ENCODE peak calls at places on chromosomes 16 and 17, in eight cellular contexts. One of them, this sample, is unnamed.

GRCh38 chr16:77780378-77780837 is 8.0 kb upstream of the VAT1L start:
- DNase-seq in stimulated activated CD4-positive, alpha-beta T cell treated with anti-CD3 and anti-CD28 coated beads, Interleukin-1b, Interleukin-23, amount 100 ng/mL, for 24 hours: no peak
- DNase-seq in IMR-90: peak
- DNase-seq in T-helper 2 cell: no peak
- DNase-seq in HCEC 1CT: peak
- DNase-seq in HuH-7.5: no peak
- DNase-seq in activated CD4-positive, alpha-beta memory T cell treated with anti-CD3 and anti-CD28 coated beads, Interleukin-2, amount 10 ng/mL, durations not matched to agents 7 days and 5 days: no peak
- DNase-seq in AG08395: peak
- DNase-seq in this sample: no peak

GRCh38 chr16:28829747-28830146 is 6.9 kb downstream of the ATXN2L start:
- DNase-seq in AG08395: no peak
- DNase-seq in HuH-7.5: no peak
- DNase-seq in IMR-90: no peak
- DNase-seq in stimulated activated CD4-positive, alpha-beta T cell treated with anti-CD3 and anti-CD28 coated beads, Interleukin-1b, Interleukin-23, amount 100 ng/mL, for 24 hours: no peak
- DNase-seq in T-helper 2 cell: no peak
- DNase-seq in HCEC 1CT: no peak
- DNase-seq in activated CD4-positive, alpha-beta memory T cell treated with anti-CD3 and anti-CD28 coated beads, Interleukin-2, amount 10 ng/mL, durations not matched to agents 7 days and 5 days: no peak
- DNase-seq in this sample: no peak

GRCh38 chr16:72191551-72191950 is 19.6 kb upstream of the PMFBP1 start:
- DNase-seq in HuH-7.5: no peak
- DNase-seq in AG08395: no peak
- DNase-seq in stimulated activated CD4-positive, alpha-beta T cell treated with anti-CD3 and anti-CD28 coated beads, Interleukin-1b, Interleukin-23, amount 100 ng/mL, for 24 hours: no peak
- DNase-seq in IMR-90: no peak
- DNase-seq in activated CD4-positive, alpha-beta memory T cell treated with anti-CD3 and anti-CD28 coated beads, Interleukin-2, amount 10 ng/mL, durations not matched to agents 7 days and 5 days: no peak
- DNase-seq in T-helper 2 cell: no peak
- DNase-seq in HCEC 1CT: no peak
- DNase-seq in this sample: no peak

GRCh38 chr16:76653390-76654026 is 376.3 kb downstream of the CNTNAP4 start:
- DNase-seq in AG08395: no peak
- DNase-seq in stimulated activated CD4-positive, alpha-beta T cell treated with anti-CD3 and anti-CD28 coated beads, Interleukin-1b, Interleukin-23, amount 100 ng/mL, for 24 hours: no peak
- DNase-seq in IMR-90: peak
- DNase-seq in HuH-7.5: no peak
- DNase-seq in activated CD4-positive, alpha-beta memory T cell treated with anti-CD3 and anti-CD28 coated beads, Interleukin-2, amount 10 ng/mL, durations not matched to agents 7 days and 5 days: no peak
- DNase-seq in HCEC 1CT: no peak
- DNase-seq in T-helper 2 cell: no peak
- DNase-seq in this sample: peak

GRCh38 chr16:78242231-78242630 is 142.8 kb downstream of the WWOX start:
- DNase-seq in activated CD4-positive, alpha-beta memory T cell treated with anti-CD3 and anti-CD28 coated beads, Interleukin-2, amount 10 ng/mL, durations not matched to agents 7 days and 5 days: no peak
- DNase-seq in stimulated activated CD4-positive, alpha-beta T cell treated with anti-CD3 and anti-CD28 coated beads, Interleukin-1b, Interleukin-23, amount 100 ng/mL, for 24 hours: no peak
- DNase-seq in IMR-90: no peak
- DNase-seq in T-helper 2 cell: no peak
- DNase-seq in HCEC 1CT: no peak
- DNase-seq in AG08395: no peak
- DNase-seq in HuH-7.5: no peak
- DNase-seq in this sample: no peak

GRCh38 chr17:16297367-16298139 is 55.7 kb downstream of the CENPV start:
- DNase-seq in AG08395: no peak
- DNase-seq in HCEC 1CT: no peak
- DNase-seq in activated CD4-positive, alpha-beta memory T cell treated with anti-CD3 and anti-CD28 coated beads, Interleukin-2, amount 10 ng/mL, durations not matched to agents 7 days and 5 days: no peak
- DNase-seq in T-helper 2 cell: no peak
- DNase-seq in stimulated activated CD4-positive, alpha-beta T cell treated with anti-CD3 and anti-CD28 coated beads, Interleukin-1b, Interleukin-23, amount 100 ng/mL, for 24 hours: no peak
- DNase-seq in HuH-7.5: no peak
- DNase-seq in IMR-90: no peak
- DNase-seq in this sample: peak

GRCh38 chr17:40528692-40529417 is 27.4 kb upstream of the TNS4 start:
- DNase-seq in HuH-7.5: no peak
- DNase-seq in IMR-90: no peak
- DNase-seq in HCEC 1CT: no peak
- DNase-seq in activated CD4-positive, alpha-beta memory T cell treated with anti-CD3 and anti-CD28 coated beads, Interleukin-2, amount 10 ng/mL, durations not matched to agents 7 days and 5 days: no peak
- DNase-seq in stimulated activated CD4-positive, alpha-beta T cell treated with anti-CD3 and anti-CD28 coated beads, Interleukin-1b, Interleukin-23, amount 100 ng/mL, for 24 hours: no peak
- DNase-seq in T-helper 2 cell: no peak
- DNase-seq in AG08395: no peak
- DNase-seq in this sample: no peak

GRCh38 chr16:23388786-23389185 is 64.2 kb downstream of the COG7 start:
- DNase-seq in HuH-7.5: no peak
- DNase-seq in HCEC 1CT: no peak
- DNase-seq in T-helper 2 cell: no peak
- DNase-seq in stimulated activated CD4-positive, alpha-beta T cell treated with anti-CD3 and anti-CD28 coated beads, Interleukin-1b, Interleukin-23, amount 100 ng/mL, for 24 hours: no peak
- DNase-seq in activated CD4-positive, alpha-beta memory T cell treated with anti-CD3 and anti-CD28 coated beads, Interleukin-2, amount 10 ng/mL, durations not matched to agents 7 days and 5 days: no peak
- DNase-seq in IMR-90: no peak
- DNase-seq in AG08395: no peak
- DNase-seq in this sample: no peak

GRCh38 chr17:13416748-13417363 is 184.9 kb downstream of the HS3ST3A1 start:
- DNase-seq in T-helper 2 cell: no peak
- DNase-seq in AG08395: no peak
- DNase-seq in activated CD4-positive, alpha-beta memory T cell treated with anti-CD3 and anti-CD28 coated beads, Interleukin-2, amount 10 ng/mL, durations not matched to agents 7 days and 5 days: no peak
- DNase-seq in IMR-90: no peak
- DNase-seq in stimulated activated CD4-positive, alpha-beta T cell treated with anti-CD3 and anti-CD28 coated beads, Interleukin-1b, Interleukin-23, amount 100 ng/mL, for 24 hours: no peak
- DNase-seq in HuH-7.5: no peak
- DNase-seq in HCEC 1CT: no peak
- DNase-seq in this sample: no peak

GRCh38 chr16:8543258-8543657 is 47.1 kb downstream of the TMEM114 start:
- DNase-seq in HCEC 1CT: no peak
- DNase-seq in HuH-7.5: no peak
- DNase-seq in stimulated activated CD4-positive, alpha-beta T cell treated with anti-CD3 and anti-CD28 coated beads, Interleukin-1b, Interleukin-23, amount 100 ng/mL, for 24 hours: no peak
- DNase-seq in T-helper 2 cell: no peak
- DNase-seq in activated CD4-positive, alpha-beta memory T cell treated with anti-CD3 and anti-CD28 coated beads, Interleukin-2, amount 10 ng/mL, durations not matched to agents 7 days and 5 days: no peak
- DNase-seq in IMR-90: no peak
- DNase-seq in AG08395: no peak
- DNase-seq in this sample: no peak

GRCh38 chr17:29625037-29625750 is 2.5 kb upstream of the CORO6 start:
- DNase-seq in IMR-90: peak
- DNase-seq in HCEC 1CT: peak
- DNase-seq in AG08395: peak
- DNase-seq in HuH-7.5: no peak
- DNase-seq in stimulated activated CD4-positive, alpha-beta T cell treated with anti-CD3 and anti-CD28 coated beads, Interleukin-1b, Interleukin-23, amount 100 ng/mL, for 24 hours: no peak
- DNase-seq in T-helper 2 cell: no peak
- DNase-seq in activated CD4-positive, alpha-beta memory T cell treated with anti-CD3 and anti-CD28 coated beads, Interleukin-2, amount 10 ng/mL, durations not matched to agents 7 days and 5 days: no peak
- DNase-seq in this sample: no peak

GRCh38 chr17:37830151-37830993 is 85.5 kb upstream of the HNF1B start:
- DNase-seq in HCEC 1CT: no peak
- DNase-seq in T-helper 2 cell: no peak
- DNase-seq in IMR-90: no peak
- DNase-seq in AG08395: no peak
- DNase-seq in activated CD4-positive, alpha-beta memory T cell treated with anti-CD3 and anti-CD28 coated beads, Interleukin-2, amount 10 ng/mL, durations not matched to agents 7 days and 5 days: no peak
- DNase-seq in HuH-7.5: peak
- DNase-seq in stimulated activated CD4-positive, alpha-beta T cell treated with anti-CD3 and anti-CD28 coated beads, Interleukin-1b, Interleukin-23, amount 100 ng/mL, for 24 hours: no peak
- DNase-seq in this sample: peak

GRCh38 chr17:32341857-32342602 is at the start of gene C17orf75:
- DNase-seq in AG08395: peak
- DNase-seq in HuH-7.5: peak
- DNase-seq in HCEC 1CT: peak
- DNase-seq in activated CD4-positive, alpha-beta memory T cell treated with anti-CD3 and anti-CD28 coated beads, Interleukin-2, amount 10 ng/mL, durations not matched to agents 7 days and 5 days: peak
- DNase-seq in IMR-90: peak
- DNase-seq in stimulated activated CD4-positive, alpha-beta T cell treated with anti-CD3 and anti-CD28 coated beads, Interleukin-1b, Interleukin-23, amount 100 ng/mL, for 24 hours: peak
- DNase-seq in T-helper 2 cell: peak
- DNase-seq in this sample: peak

GRCh38 chr17:77281904-77282367 is 141.2 kb downstream of the SEC14L1 start:
- DNase-seq in IMR-90: no peak
- DNase-seq in HuH-7.5: peak
- DNase-seq in T-helper 2 cell: no peak
- DNase-seq in AG08395: no peak
- DNase-seq in stimulated activated CD4-positive, alpha-beta T cell treated with anti-CD3 and anti-CD28 coated beads, Interleukin-1b, Interleukin-23, amount 100 ng/mL, for 24 hours: no peak
- DNase-seq in HCEC 1CT: no peak
- DNase-seq in activated CD4-positive, alpha-beta memory T cell treated with anti-CD3 and anti-CD28 coated beads, Interleukin-2, amount 10 ng/mL, durations not matched to agents 7 days and 5 days: no peak
- DNase-seq in this sample: peak

GRCh38 chr16:5032748-5033167 is 977 bp downstream of the NAGPA start:
- DNase-seq in activated CD4-positive, alpha-beta memory T cell treated with anti-CD3 and anti-CD28 coated beads, Interleukin-2, amount 10 ng/mL, durations not matched to agents 7 days and 5 days: no peak
- DNase-seq in AG08395: no peak
- DNase-seq in IMR-90: no peak
- DNase-seq in T-helper 2 cell: no peak
- DNase-seq in HCEC 1CT: no peak
- DNase-seq in HuH-7.5: no peak
- DNase-seq in stimulated activated CD4-positive, alpha-beta T cell treated with anti-CD3 and anti-CD28 coated beads, Interleukin-1b, Interleukin-23, amount 100 ng/mL, for 24 hours: no peak
- DNase-seq in this sample: peak

GRCh38 chr16:85234310-85235235 is 122.3 kb upstream of the CIBAR2 start:
- DNase-seq in stimulated activated CD4-positive, alpha-beta T cell treated with anti-CD3 and anti-CD28 coated beads, Interleukin-1b, Interleukin-23, amount 100 ng/mL, for 24 hours: no peak
- DNase-seq in T-helper 2 cell: no peak
- DNase-seq in activated CD4-positive, alpha-beta memory T cell treated with anti-CD3 and anti-CD28 coated beads, Interleukin-2, amount 10 ng/mL, durations not matched to agents 7 days and 5 days: no peak
- DNase-seq in HCEC 1CT: peak
- DNase-seq in AG08395: peak
- DNase-seq in IMR-90: peak
- DNase-seq in HuH-7.5: peak
- DNase-seq in this sample: peak

GRCh38 chr17:8503368-8503767 is 67.7 kb downstream of the NDEL1 start:
- DNase-seq in HCEC 1CT: no peak
- DNase-seq in T-helper 2 cell: no peak
- DNase-seq in activated CD4-positive, alpha-beta memory T cell treated with anti-CD3 and anti-CD28 coated beads, Interleukin-2, amount 10 ng/mL, durations not matched to agents 7 days and 5 days: no peak
- DNase-seq in HuH-7.5: no peak
- DNase-seq in AG08395: peak
- DNase-seq in stimulated activated CD4-positive, alpha-beta T cell treated with anti-CD3 and anti-CD28 coated beads, Interleukin-1b, Interleukin-23, amount 100 ng/mL, for 24 hours: no peak
- DNase-seq in IMR-90: no peak
- DNase-seq in this sample: no peak

GRCh38 chr17:9661027-9661426 is 15.7 kb downstream of the USP43 start:
- DNase-seq in T-helper 2 cell: no peak
- DNase-seq in HCEC 1CT: no peak
- DNase-seq in AG08395: no peak
- DNase-seq in stimulated activated CD4-positive, alpha-beta T cell treated with anti-CD3 and anti-CD28 coated beads, Interleukin-1b, Interleukin-23, amount 100 ng/mL, for 24 hours: no peak
- DNase-seq in IMR-90: no peak
- DNase-seq in HuH-7.5: no peak
- DNase-seq in activated CD4-positive, alpha-beta memory T cell treated with anti-CD3 and anti-CD28 coated beads, Interleukin-2, amount 10 ng/mL, durations not matched to agents 7 days and 5 days: no peak
- DNase-seq in this sample: no peak

GRCh38 chr17:45368661-45369060 is 51.8 kb upstream of the MAP3K14 start:
- DNase-seq in HCEC 1CT: peak
- DNase-seq in T-helper 2 cell: no peak
- DNase-seq in IMR-90: peak
- DNase-seq in AG08395: no peak
- DNase-seq in HuH-7.5: no peak
- DNase-seq in activated CD4-positive, alpha-beta memory T cell treated with anti-CD3 and anti-CD28 coated beads, Interleukin-2, amount 10 ng/mL, durations not matched to agents 7 days and 5 days: no peak
- DNase-seq in stimulated activated CD4-positive, alpha-beta T cell treated with anti-CD3 and anti-CD28 coated beads, Interleukin-1b, Interleukin-23, amount 100 ng/mL, for 24 hours: no peak
- DNase-seq in this sample: no peak

GRCh38 chr16:55274391-55274790 is 49.6 kb upstream of the IRX6 start:
- DNase-seq in HuH-7.5: no peak
- DNase-seq in stimulated activated CD4-positive, alpha-beta T cell treated with anti-CD3 and anti-CD28 coated beads, Interleukin-1b, Interleukin-23, amount 100 ng/mL, for 24 hours: no peak
- DNase-seq in T-helper 2 cell: no peak
- DNase-seq in HCEC 1CT: no peak
- DNase-seq in AG08395: no peak
- DNase-seq in IMR-90: no peak
- DNase-seq in activated CD4-positive, alpha-beta memory T cell treated with anti-CD3 and anti-CD28 coated beads, Interleukin-2, amount 10 ng/mL, durations not matched to agents 7 days and 5 days: no peak
- DNase-seq in this sample: no peak

GRCh38 chr17:48745381-48746275 is 17.1 kb upstream of the HOXB13 start:
- DNase-seq in T-helper 2 cell: no peak
- DNase-seq in AG08395: no peak
- DNase-seq in stimulated activated CD4-positive, alpha-beta T cell treated with anti-CD3 and anti-CD28 coated beads, Interleukin-1b, Interleukin-23, amount 100 ng/mL, for 24 hours: no peak
- DNase-seq in activated CD4-positive, alpha-beta memory T cell treated with anti-CD3 and anti-CD28 coated beads, Interleukin-2, amount 10 ng/mL, durations not matched to agents 7 days and 5 days: no peak
- DNase-seq in HuH-7.5: no peak
- DNase-seq in HCEC 1CT: no peak
- DNase-seq in IMR-90: no peak
- DNase-seq in this sample: no peak

GRCh38 chr16:86575095-86575685 is 3.2 kb upstream of the FOXL1 start:
- DNase-seq in AG08395: no peak
- DNase-seq in stimulated activated CD4-positive, alpha-beta T cell treated with anti-CD3 and anti-CD28 coated beads, Interleukin-1b, Interleukin-23, amount 100 ng/mL, for 24 hours: no peak
- DNase-seq in activated CD4-positive, alpha-beta memory T cell treated with anti-CD3 and anti-CD28 coated beads, Interleukin-2, amount 10 ng/mL, durations not matched to agents 7 days and 5 days: no peak
- DNase-seq in IMR-90: no peak
- DNase-seq in T-helper 2 cell: no peak
- DNase-seq in HuH-7.5: no peak
- DNase-seq in HCEC 1CT: no peak
- DNase-seq in this sample: no peak

GRCh38 chr16:9123871-9124270 is 32.4 kb downstream of the HAPSTR1 start:
- DNase-seq in AG08395: no peak
- DNase-seq in IMR-90: no peak
- DNase-seq in T-helper 2 cell: no peak
- DNase-seq in HuH-7.5: no peak
- DNase-seq in HCEC 1CT: no peak
- DNase-seq in activated CD4-positive, alpha-beta memory T cell treated with anti-CD3 and anti-CD28 coated beads, Interleukin-2, amount 10 ng/mL, durations not matched to agents 7 days and 5 days: no peak
- DNase-seq in stimulated activated CD4-positive, alpha-beta T cell treated with anti-CD3 and anti-CD28 coated beads, Interleukin-1b, Interleukin-23, amount 100 ng/mL, for 24 hours: no peak
- DNase-seq in this sample: no peak

GRCh38 chr16:62548095-62548494 is 511.9 kb upstream of the CDH8 start:
- DNase-seq in AG08395: no peak
- DNase-seq in IMR-90: no peak
- DNase-seq in HCEC 1CT: no peak
- DNase-seq in T-helper 2 cell: no peak
- DNase-seq in stimulated activated CD4-positive, alpha-beta T cell treated with anti-CD3 and anti-CD28 coated beads, Interleukin-1b, Interleukin-23, amount 100 ng/mL, for 24 hours: no peak
- DNase-seq in HuH-7.5: no peak
- DNase-seq in activated CD4-positive, alpha-beta memory T cell treated with anti-CD3 and anti-CD28 coated beads, Interleukin-2, amount 10 ng/mL, durations not matched to agents 7 days and 5 days: no peak
- DNase-seq in this sample: no peak

GRCh38 chr17:82434216-82434565 is 15.8 kb upstream of the OGFOD3 start:
- DNase-seq in stimulated activated CD4-positive, alpha-beta T cell treated with anti-CD3 and anti-CD28 coated beads, Interleukin-1b, Interleukin-23, amount 100 ng/mL, for 24 hours: no peak
- DNase-seq in HCEC 1CT: no peak
- DNase-seq in activated CD4-positive, alpha-beta memory T cell treated with anti-CD3 and anti-CD28 coated beads, Interleukin-2, amount 10 ng/mL, durations not matched to agents 7 days and 5 days: peak
- DNase-seq in T-helper 2 cell: no peak
- DNase-seq in IMR-90: no peak
- DNase-seq in HuH-7.5: no peak
- DNase-seq in AG08395: no peak
- DNase-seq in this sample: no peak

GRCh38 chr17:66326476-66327047 is 24.1 kb downstream of the PRKCA start:
- DNase-seq in IMR-90: no peak
- DNase-seq in activated CD4-positive, alpha-beta memory T cell treated with anti-CD3 and anti-CD28 coated beads, Interleukin-2, amount 10 ng/mL, durations not matched to agents 7 days and 5 days: no peak
- DNase-seq in T-helper 2 cell: no peak
- DNase-seq in HCEC 1CT: no peak
- DNase-seq in AG08395: no peak
- DNase-seq in HuH-7.5: no peak
- DNase-seq in stimulated activated CD4-positive, alpha-beta T cell treated with anti-CD3 and anti-CD28 coated beads, Interleukin-1b, Interleukin-23, amount 100 ng/mL, for 24 hours: no peak
- DNase-seq in this sample: no peak

GRCh38 chr17:66461343-66461995 is 159.1 kb downstream of the PRKCA start:
- DNase-seq in T-helper 2 cell: no peak
- DNase-seq in HCEC 1CT: no peak
- DNase-seq in stimulated activated CD4-positive, alpha-beta T cell treated with anti-CD3 and anti-CD28 coated beads, Interleukin-1b, Interleukin-23, amount 100 ng/mL, for 24 hours: no peak
- DNase-seq in AG08395: no peak
- DNase-seq in IMR-90: no peak
- DNase-seq in HuH-7.5: no peak
- DNase-seq in activated CD4-positive, alpha-beta memory T cell treated with anti-CD3 and anti-CD28 coated beads, Interleukin-2, amount 10 ng/mL, durations not matched to agents 7 days and 5 days: no peak
- DNase-seq in this sample: no peak

GRCh38 chr17:71846561-71846960 is 274.3 kb upstream of the SOX9 start:
- DNase-seq in AG08395: no peak
- DNase-seq in HuH-7.5: no peak
- DNase-seq in IMR-90: no peak
- DNase-seq in HCEC 1CT: no peak
- DNase-seq in activated CD4-positive, alpha-beta memory T cell treated with anti-CD3 and anti-CD28 coated beads, Interleukin-2, amount 10 ng/mL, durations not matched to agents 7 days and 5 days: no peak
- DNase-seq in stimulated activated CD4-positive, alpha-beta T cell treated with anti-CD3 and anti-CD28 coated beads, Interleukin-1b, Interleukin-23, amount 100 ng/mL, for 24 hours: no peak
- DNase-seq in T-helper 2 cell: no peak
- DNase-seq in this sample: no peak

GRCh38 chr17:4420692-4421131 is 13.0 kb upstream of the SPNS3 start:
- DNase-seq in IMR-90: peak
- DNase-seq in stimulated activated CD4-positive, alpha-beta T cell treated with anti-CD3 and anti-CD28 coated beads, Interleukin-1b, Interleukin-23, amount 100 ng/mL, for 24 hours: peak
- DNase-seq in T-helper 2 cell: peak
- DNase-seq in activated CD4-positive, alpha-beta memory T cell treated with anti-CD3 and anti-CD28 coated beads, Interleukin-2, amount 10 ng/mL, durations not matched to agents 7 days and 5 days: peak
- DNase-seq in HCEC 1CT: peak
- DNase-seq in AG08395: peak
- DNase-seq in HuH-7.5: peak
- DNase-seq in this sample: peak

GRCh38 chr17:6797718-6798351 is 21.8 kb downstream of the FBXO39 start:
- DNase-seq in stimulated activated CD4-positive, alpha-beta T cell treated with anti-CD3 and anti-CD28 coated beads, Interleukin-1b, Interleukin-23, amount 100 ng/mL, for 24 hours: no peak
- DNase-seq in HuH-7.5: no peak
- DNase-seq in AG08395: no peak
- DNase-seq in HCEC 1CT: no peak
- DNase-seq in activated CD4-positive, alpha-beta memory T cell treated with anti-CD3 and anti-CD28 coated beads, Interleukin-2, amount 10 ng/mL, durations not matched to agents 7 days and 5 days: no peak
- DNase-seq in T-helper 2 cell: no peak
- DNase-seq in IMR-90: no peak
- DNase-seq in this sample: no peak

GRCh38 chr17:54948380-54948779 is 20.1 kb downstream of the COX11 start:
- DNase-seq in HCEC 1CT: peak
- DNase-seq in activated CD4-positive, alpha-beta memory T cell treated with anti-CD3 and anti-CD28 coated beads, Interleukin-2, amount 10 ng/mL, durations not matched to agents 7 days and 5 days: no peak
- DNase-seq in IMR-90: peak
- DNase-seq in AG08395: peak
- DNase-seq in stimulated activated CD4-positive, alpha-beta T cell treated with anti-CD3 and anti-CD28 coated beads, Interleukin-1b, Interleukin-23, amount 100 ng/mL, for 24 hours: no peak
- DNase-seq in HuH-7.5: no peak
- DNase-seq in T-helper 2 cell: no peak
- DNase-seq in this sample: no peak

GRCh38 chr17:58059141-58059540 is 24.1 kb upstream of the DYNLL2 start:
- DNase-seq in IMR-90: no peak
- DNase-seq in activated CD4-positive, alpha-beta memory T cell treated with anti-CD3 and anti-CD28 coated beads, Interleukin-2, amount 10 ng/mL, durations not matched to agents 7 days and 5 days: no peak
- DNase-seq in HCEC 1CT: no peak
- DNase-seq in HuH-7.5: no peak
- DNase-seq in stimulated activated CD4-positive, alpha-beta T cell treated with anti-CD3 and anti-CD28 coated beads, Interleukin-1b, Interleukin-23, amount 100 ng/mL, for 24 hours: no peak
- DNase-seq in AG08395: no peak
- DNase-seq in T-helper 2 cell: no peak
- DNase-seq in this sample: no peak

GRCh38 chr17:7932483-7932891 is 481 bp downstream of the CNTROB start:
- DNase-seq in IMR-90: peak
- DNase-seq in stimulated activated CD4-positive, alpha-beta T cell treated with anti-CD3 and anti-CD28 coated beads, Interleukin-1b, Interleukin-23, amount 100 ng/mL, for 24 hours: no peak
- DNase-seq in HCEC 1CT: peak
- DNase-seq in activated CD4-positive, alpha-beta memory T cell treated with anti-CD3 and anti-CD28 coated beads, Interleukin-2, amount 10 ng/mL, durations not matched to agents 7 days and 5 days: peak
- DNase-seq in T-helper 2 cell: no peak
- DNase-seq in AG08395: peak
- DNase-seq in HuH-7.5: no peak
- DNase-seq in this sample: no peak

GRCh38 chr17:83041305-83041704 is 38.1 kb upstream of the METRNL start:
- DNase-seq in HCEC 1CT: no peak
- DNase-seq in AG08395: no peak
- DNase-seq in IMR-90: peak
- DNase-seq in T-helper 2 cell: no peak
- DNase-seq in activated CD4-positive, alpha-beta memory T cell treated with anti-CD3 and anti-CD28 coated beads, Interleukin-2, amount 10 ng/mL, durations not matched to agents 7 days and 5 days: no peak
- DNase-seq in stimulated activated CD4-positive, alpha-beta T cell treated with anti-CD3 and anti-CD28 coated beads, Interleukin-1b, Interleukin-23, amount 100 ng/mL, for 24 hours: no peak
- DNase-seq in HuH-7.5: no peak
- DNase-seq in this sample: no peak

This sample was measured in Caco-2.